ENCODE peak calls at places on chromosomes 2 and 18, in six cellular contexts. One of them, this sample, is unnamed.

GRCh38 chr2:66434679-66435548 is at the start of gene MEIS1:
- DNase-seq in fibroblast of mammary gland: peak; percentile 97
- DNase-seq in fibroblast of pulmonary artery: peak; percentile 99
- DNase-seq in vagina: peak; percentile 99
- DNase-seq in HepG2: peak; percentile 91
- DNase-seq in kidney epithelial cell: peak; percentile 75
- DNase-seq in this sample: peak; percentile 98

GRCh38 chr2:23164173-23164572 is 220.8 kb upstream of the KLHL29 start:
- DNase-seq in fibroblast of mammary gland: no peak
- DNase-seq in HepG2: no peak
- DNase-seq in vagina: peak; percentile 37
- DNase-seq in fibroblast of pulmonary artery: no peak
- DNase-seq in kidney epithelial cell: no peak
- DNase-seq in this sample: no peak

GRCh38 chr2:85675427-85675826 is 7.4 kb upstream of the SFTPB start:
- DNase-seq in fibroblast of pulmonary artery: no peak
- DNase-seq in vagina: no peak
- DNase-seq in kidney epithelial cell: no peak
- DNase-seq in HepG2: no peak
- DNase-seq in fibroblast of mammary gland: no peak
- DNase-seq in this sample: no peak

GRCh38 chr18:79772865-79773696 is 24.7 kb upstream of the KCNG2 start:
- DNase-seq in fibroblast of mammary gland: no peak
- DNase-seq in kidney epithelial cell: no peak
- DNase-seq in HepG2: no peak
- DNase-seq in vagina: no peak
- DNase-seq in fibroblast of pulmonary artery: no peak
- DNase-seq in this sample: no peak

GRCh38 chr18:8982416-8983183 is 119.9 kb upstream of the NDUFV2 start:
- DNase-seq in HepG2: peak; percentile 60
- DNase-seq in fibroblast of pulmonary artery: peak; percentile 68
- DNase-seq in kidney epithelial cell: peak; percentile 53
- DNase-seq in fibroblast of mammary gland: peak; percentile 66
- DNase-seq in vagina: no peak
- DNase-seq in this sample: no peak

GRCh38 chr2:160225722-160226121 is 25.6 kb upstream of the ITGB6 start:
- DNase-seq in vagina: no peak
- DNase-seq in kidney epithelial cell: no peak
- DNase-seq in fibroblast of mammary gland: no peak
- DNase-seq in HepG2: no peak
- DNase-seq in fibroblast of pulmonary artery: no peak
- DNase-seq in this sample: no peak

GRCh38 chr18:45562567-45563479 is 52.5 kb upstream of the SLC14A2 start:
- DNase-seq in fibroblast of mammary gland: no peak
- DNase-seq in HepG2: no peak
- DNase-seq in vagina: peak; percentile 92
- DNase-seq in fibroblast of pulmonary artery: no peak
- DNase-seq in kidney epithelial cell: no peak
- DNase-seq in this sample: peak; percentile 47

GRCh38 chr2:183490930-183491329 is 366.7 kb downstream of the NUP35 start:
- DNase-seq in fibroblast of mammary gland: peak; percentile 60
- DNase-seq in HepG2: no peak
- DNase-seq in kidney epithelial cell: no peak
- DNase-seq in fibroblast of pulmonary artery: peak; percentile 19
- DNase-seq in vagina: no peak
- DNase-seq in this sample: no peak

GRCh38 chr2:141062443-141062842 is 1068.4 kb downstream of the LRP1B start:
- DNase-seq in fibroblast of mammary gland: no peak
- DNase-seq in vagina: no peak
- DNase-seq in HepG2: no peak
- DNase-seq in kidney epithelial cell: no peak
- DNase-seq in fibroblast of pulmonary artery: no peak
- DNase-seq in this sample: no peak

GRCh38 chr2:109368798-109369197 is 239.8 kb downstream of the SH3RF3 start:
- DNase-seq in HepG2: no peak
- DNase-seq in fibroblast of pulmonary artery: no peak
- DNase-seq in fibroblast of mammary gland: no peak
- DNase-seq in kidney epithelial cell: no peak
- DNase-seq in vagina: no peak
- DNase-seq in this sample: peak; percentile 8

GRCh38 chr2:182695796-182696195 is 20.3 kb upstream of the DNAJC10 start:
- DNase-seq in HepG2: no peak
- DNase-seq in kidney epithelial cell: no peak
- DNase-seq in fibroblast of pulmonary artery: no peak
- DNase-seq in fibroblast of mammary gland: no peak
- DNase-seq in vagina: no peak
- DNase-seq in this sample: no peak

GRCh38 chr2:167331636-167332232 is 443.5 kb downstream of the XIRP2 start:
- DNase-seq in fibroblast of mammary gland: no peak
- DNase-seq in kidney epithelial cell: no peak
- DNase-seq in vagina: no peak
- DNase-seq in HepG2: peak; percentile 11
- DNase-seq in fibroblast of pulmonary artery: no peak
- DNase-seq in this sample: no peak

GRCh38 chr2:173126819-173127218 is 51.2 kb downstream of the MAP3K20 start:
- DNase-seq in kidney epithelial cell: peak; percentile 10
- DNase-seq in vagina: no peak
- DNase-seq in fibroblast of mammary gland: peak; percentile 75
- DNase-seq in HepG2: no peak
- DNase-seq in fibroblast of pulmonary artery: peak; percentile 29
- DNase-seq in this sample: no peak

GRCh38 chr2:143383016-143383415 is 253.8 kb downstream of the ARHGAP15 start:
- DNase-seq in fibroblast of pulmonary artery: no peak
- DNase-seq in vagina: no peak
- DNase-seq in kidney epithelial cell: no peak
- DNase-seq in HepG2: no peak
- DNase-seq in fibroblast of mammary gland: no peak
- DNase-seq in this sample: no peak

GRCh38 chr2:33322099-33322498 is 154.3 kb upstream of the RASGRP3 start:
- DNase-seq in HepG2: no peak
- DNase-seq in kidney epithelial cell: peak; percentile 12
- DNase-seq in fibroblast of mammary gland: peak; percentile 98
- DNase-seq in vagina: no peak
- DNase-seq in fibroblast of pulmonary artery: peak; percentile 55
- DNase-seq in this sample: no peak

DNA sequence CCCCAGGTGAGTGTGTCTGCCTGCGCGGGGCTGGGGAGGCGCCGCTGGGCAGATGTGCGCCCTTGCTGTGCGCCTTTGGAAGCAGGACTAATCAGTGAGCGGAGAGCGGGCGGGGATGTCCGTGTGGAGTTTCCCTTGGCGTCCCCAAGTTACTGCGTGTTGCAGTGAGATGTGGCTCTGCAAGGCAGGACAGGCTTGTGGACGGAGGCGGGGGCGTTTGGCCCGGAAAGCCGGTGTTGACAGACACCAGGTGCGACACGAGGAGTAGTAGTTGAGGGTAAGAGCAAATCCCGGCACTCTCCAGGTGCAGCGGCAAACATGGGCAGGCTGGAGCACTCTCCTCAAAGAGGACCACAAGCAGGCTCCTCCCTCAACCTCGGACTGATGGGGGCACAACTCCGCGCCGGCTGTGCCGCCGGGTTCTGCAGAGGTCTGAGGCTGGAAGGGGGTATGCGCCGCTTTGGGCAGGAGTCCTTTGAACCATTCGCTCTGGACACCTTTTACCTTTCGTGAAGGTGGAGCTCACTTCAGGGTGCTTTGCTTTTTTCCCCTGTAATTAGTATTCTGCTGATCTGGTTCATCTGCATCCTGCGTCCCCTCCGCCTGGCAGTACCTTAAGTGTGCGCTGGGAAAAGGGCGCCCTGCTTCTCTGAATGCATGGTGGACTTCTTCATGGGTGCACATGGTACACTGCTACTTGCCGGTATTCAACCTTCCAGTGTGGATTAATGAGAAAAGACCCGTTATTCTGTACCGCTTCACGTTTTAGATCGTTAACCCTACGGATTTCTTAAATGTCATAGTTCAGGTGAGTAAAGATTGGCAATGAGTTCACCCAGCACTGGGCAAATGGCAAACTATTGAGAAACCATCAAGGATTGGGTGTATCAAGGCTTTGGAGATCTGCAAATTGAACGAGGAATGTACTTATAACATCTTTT is 603 bp downstream of the CDH7 start:
- DNase-seq in kidney epithelial cell: no peak
- DNase-seq in HepG2: no peak
- DNase-seq in fibroblast of pulmonary artery: no peak
- DNase-seq in fibroblast of mammary gland: no peak
- DNase-seq in vagina: no peak
- DNase-seq in this sample: no peak
- H3K4me3 ChIP-seq in kidney epithelial cell: peak overlapping the region; percentile 52
- H3K4me3 ChIP-seq in HepG2: no peak overlapping the region
- H3K4me3 ChIP-seq in fibroblast of pulmonary artery: no peak overlapping the region
- H3K4me3 ChIP-seq in fibroblast of mammary gland: no peak overlapping the region
- H3K4me3 ChIP-seq in vagina: no peak overlapping the region
- H3K4me3 ChIP-seq in this sample: no peak overlapping the region

DNA sequence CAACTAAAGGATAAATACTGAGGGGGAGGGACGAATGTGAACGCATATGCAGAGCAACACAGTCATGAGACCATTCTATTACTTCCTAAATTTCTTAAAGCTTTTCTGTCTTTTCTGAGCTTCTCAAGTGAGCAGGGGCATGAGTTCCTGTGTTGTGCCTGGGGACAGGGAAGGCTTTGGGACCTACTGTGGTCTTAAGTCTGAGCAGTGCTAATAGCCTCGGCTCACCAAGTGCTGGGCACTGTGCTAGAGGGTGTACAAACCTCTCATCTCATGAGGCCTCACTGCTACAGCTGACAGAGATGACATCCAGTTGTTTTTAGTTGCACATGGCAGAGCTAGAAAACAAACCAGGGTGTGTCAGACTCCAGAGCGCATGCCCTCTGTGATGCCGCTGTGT is 182.4 kb downstream of the NEDD4L start:
- DNase-seq in fibroblast of pulmonary artery: no peak
- DNase-seq in kidney epithelial cell: no peak
- DNase-seq in vagina: no peak
- DNase-seq in fibroblast of mammary gland: no peak
- DNase-seq in HepG2: no peak
- DNase-seq in this sample: no peak
- TF ChIP-seq CTCF in fibroblast of pulmonary artery: no peak
- TF ChIP-seq CTCF in kidney epithelial cell: no peak
- TF ChIP-seq CTCF in vagina: no peak
- TF ChIP-seq CTCF in fibroblast of mammary gland: no peak
- TF ChIP-seq CTCF in HepG2: no peak
- TF ChIP-seq CTCF in this sample: no peak

GRCh38 chr2:53750369-53750768 is 17.2 kb upstream of the CHAC2 start:
- DNase-seq in vagina: no peak
- DNase-seq in fibroblast of pulmonary artery: no peak
- DNase-seq in fibroblast of mammary gland: no peak
- DNase-seq in HepG2: no peak
- DNase-seq in kidney epithelial cell: no peak
- DNase-seq in this sample: no peak

GRCh38 chr2:53739057-53739456 is 28.5 kb upstream of the CHAC2 start:
- DNase-seq in fibroblast of mammary gland: no peak
- DNase-seq in fibroblast of pulmonary artery: peak; percentile 43
- DNase-seq in HepG2: no peak
- DNase-seq in vagina: no peak
- DNase-seq in kidney epithelial cell: no peak
- DNase-seq in this sample: no peak

GRCh38 chr2:53740170-53740569 is 27.4 kb upstream of the CHAC2 start:
- DNase-seq in HepG2: peak; percentile 40
- DNase-seq in vagina: no peak
- DNase-seq in kidney epithelial cell: peak; percentile 5
- DNase-seq in fibroblast of pulmonary artery: peak; percentile 73
- DNase-seq in fibroblast of mammary gland: peak; percentile 52
- DNase-seq in this sample: no peak

DNA sequence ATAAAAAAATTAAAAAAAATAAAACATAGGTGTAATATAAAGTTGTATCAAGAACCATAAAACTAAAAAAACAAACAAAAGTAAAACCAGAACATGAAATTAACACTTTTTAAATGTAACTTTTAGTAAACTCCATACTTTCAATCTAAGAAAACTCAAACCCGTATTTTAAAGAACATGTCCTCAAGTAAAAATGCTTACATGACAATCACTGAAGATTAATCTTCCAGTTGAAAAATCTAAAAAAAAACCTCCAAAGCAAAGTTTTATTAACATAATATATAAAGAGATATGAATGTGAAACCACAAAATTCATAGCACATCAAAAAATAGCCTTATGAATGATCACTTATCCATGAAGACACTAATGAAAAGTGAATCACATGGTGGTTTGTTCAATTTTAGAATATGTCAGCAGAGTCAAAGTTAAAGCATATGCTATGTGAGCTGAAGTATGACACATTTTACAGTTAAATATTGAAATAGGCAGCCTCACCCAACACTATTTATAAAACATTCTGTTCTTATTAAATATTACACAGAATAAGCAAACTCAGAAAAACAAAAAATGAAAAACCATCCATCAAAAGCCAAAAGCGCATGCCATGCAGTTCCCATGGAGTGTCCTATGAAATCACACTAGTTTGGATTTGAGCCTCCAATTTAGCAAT is 23.1 kb upstream of the CHAC2 start:
- DNase-seq in vagina: no peak
- DNase-seq in fibroblast of mammary gland: peak; percentile 25
- DNase-seq in kidney epithelial cell: no peak
- DNase-seq in HepG2: no peak
- DNase-seq in fibroblast of pulmonary artery: no peak
- DNase-seq in this sample: no peak
- H3K4me3 ChIP-seq in vagina: no peak overlapping the region
- H3K4me3 ChIP-seq in fibroblast of mammary gland: no peak overlapping the region
- H3K4me3 ChIP-seq in kidney epithelial cell: no peak overlapping the region
- H3K4me3 ChIP-seq in HepG2: no peak overlapping the region
- H3K4me3 ChIP-seq in fibroblast of pulmonary artery: no peak overlapping the region
- H3K4me3 ChIP-seq in this sample: no peak overlapping the region

GRCh38 chr2:44388877-44389276 is 27.1 kb downstream of the CAMKMT start:
- DNase-seq in kidney epithelial cell: no peak
- DNase-seq in fibroblast of pulmonary artery: no peak
- DNase-seq in HepG2: no peak
- DNase-seq in fibroblast of mammary gland: no peak
- DNase-seq in vagina: no peak
- DNase-seq in this sample: no peak

GRCh38 chr2:44397447-44397846 is 35.7 kb downstream of the CAMKMT start:
- DNase-seq in kidney epithelial cell: no peak
- DNase-seq in fibroblast of pulmonary artery: no peak
- DNase-seq in vagina: no peak
- DNase-seq in HepG2: no peak
- DNase-seq in fibroblast of mammary gland: peak; percentile 17
- DNase-seq in this sample: no peak

GRCh38 chr2:44398243-44398897 is 36.6 kb downstream of the CAMKMT start:
- DNase-seq in kidney epithelial cell: no peak
- DNase-seq in vagina: no peak
- DNase-seq in fibroblast of mammary gland: no peak
- DNase-seq in HepG2: no peak
- DNase-seq in fibroblast of pulmonary artery: no peak
- DNase-seq in this sample: no peak

GRCh38 chr2:44389895-44390294 is 28.1 kb downstream of the CAMKMT start:
- DNase-seq in HepG2: no peak
- DNase-seq in fibroblast of pulmonary artery: peak; percentile 6
- DNase-seq in fibroblast of mammary gland: no peak
- DNase-seq in vagina: no peak
- DNase-seq in kidney epithelial cell: no peak
- DNase-seq in this sample: no peak

GRCh38 chr2:44392338-44392943 is 30.7 kb downstream of the CAMKMT start:
- DNase-seq in fibroblast of mammary gland: peak; percentile 42
- DNase-seq in fibroblast of pulmonary artery: peak; percentile 56
- DNase-seq in vagina: no peak
- DNase-seq in HepG2: peak; percentile 47
- DNase-seq in kidney epithelial cell: no peak
- DNase-seq in this sample: no peak
- TF ChIP-seq CTCF in fibroblast of mammary gland: peak; percentile 57
- TF ChIP-seq CTCF in fibroblast of pulmonary artery: peak; percentile 64
- TF ChIP-seq CTCF in vagina: no peak
- TF ChIP-seq CTCF in HepG2: peak; percentile 56
- TF ChIP-seq CTCF in kidney epithelial cell: peak; percentile 49
- TF ChIP-seq CTCF in this sample: peak; percentile 29